ENCODE peak calls at places on chromosomes 6 and 20, in seven cellular contexts. E is NCI-H1694; M is AML-193; L is activated naive CD8-positive, alpha-beta T cell treated with anti-CD3 and anti-CD28 coated beads for 36 hours; U is NCI-H524; I is ACHN; N is HFF-Myc. V is an unnamed sample.

GRCh38 chr6:26305097-26305841 is 59.7 kb upstream of the BTN3A2 start:
- DNase-seq in I (no peak), U (peak; percentile 19), N (peak; percentile 77), L (peak; percentile 65), E (peak; percentile 70), M (peak; percentile 84), V (no peak)

GRCh38 chr6:113182370-113183141 is 674.6 kb upstream of the MARCKS start:
- DNase-seq in N (peak; percentile 80), U (peak; percentile 12), E (no peak), I (peak; percentile 24), M (no peak), L (no peak), V (peak; percentile 6)

GRCh38 chr6:95690328-95690727 is 113.0 kb downstream of the MANEA start:
- DNase-seq in L (no peak), N (no peak), E (no peak), U (no peak), M (no peak), I (peak; percentile 45), V (no peak)

GRCh38 chr6:125834347-125834746 is 43.6 kb downstream of the NCOA7 start:
- DNase-seq in L (no peak), U (no peak), I (no peak), M (no peak), N (no peak), E (no peak), V (no peak)

GRCh38 chr6:70398783-70399730 is 14.3 kb upstream of the FAM135A start:
- DNase-seq in L (no peak), I (peak; percentile 94), M (no peak), E (no peak), U (peak; percentile 9), N (no peak), V (peak; percentile 68)

GRCh38 chr20:61499859-61500258 is 247.8 kb downstream of the CDH4 start:
- DNase-seq in L (no peak), I (no peak), N (no peak), E (no peak), U (no peak), M (no peak), V (no peak)

GRCh38 chr6:52065621-52066020 is 21.8 kb downstream of the PKHD1 start:
- DNase-seq in U (no peak), I (peak; percentile 32), N (no peak), E (no peak), L (no peak), M (no peak), V (no peak)

GRCh38 chr6:107701231-107701630 is 122.9 kb downstream of the SCML4 start:
- DNase-seq in U (no peak), N (no peak), M (no peak), E (no peak), I (no peak), L (no peak), V (no peak)

GRCh38 chr20:2658414-2659354 is 5.3 kb downstream of the IDH3B start:
- DNase-seq in L (peak; percentile 33), E (no peak), U (no peak), N (peak; percentile 52), M (no peak), I (peak; percentile 17), V (peak; percentile 52)

GRCh38 chr6:158837684-158838625 is 18.8 kb upstream of the EZR start:
- DNase-seq in L (no peak), I (no peak), N (no peak), U (no peak), E (no peak), M (no peak), V (no peak)

GRCh38 chr20:35901678-35902544 is 52.4 kb downstream of the SCAND1 start:
- DNase-seq in N (peak; percentile 86), U (peak; percentile 92), E (no peak), M (no peak), L (no peak), I (peak; percentile 62), V (peak; percentile 80)

GRCh38 chr6:149580880-149581279 is 14.7 kb downstream of the GINM1 start:
- DNase-seq in U (no peak), L (no peak), N (no peak), E (no peak), I (no peak), M (no peak), V (no peak)

GRCh38 chr6:169495601-169496000 is 206.2 kb downstream of the WDR27 start:
- DNase-seq in M (no peak), N (no peak), L (no peak), I (no peak), U (no peak), E (no peak), V (no peak)

GRCh38 chr20:63014287-63014686 is 7.5 kb upstream of the BHLHE23 start:
- DNase-seq in M (no peak), E (no peak), I (no peak), N (no peak), L (no peak), U (no peak), V (no peak)

GRCh38 chr6:111642463-111643158 is 36.9 kb upstream of the TRAF3IP2 start:
- DNase-seq in M (peak; percentile 89), U (peak; percentile 40), E (no peak), I (peak; percentile 74), N (peak; percentile 59), L (peak; percentile 26), V (peak; percentile 72)

GRCh38 chr6:52390361-52390727 is 28.4 kb downstream of the PAQR8 start:
- DNase-seq in N (peak; percentile 85), U (no peak), I (peak; percentile 61), M (peak; percentile 68), L (peak; percentile 61), E (no peak), V (no peak)

GRCh38 chr20:35730583-35731468 is 11.2 kb downstream of the RBM39 start:
- DNase-seq in I (no peak), N (no peak), L (no peak), U (no peak), M (no peak), E (no peak), V (no peak)

GRCh38 chr6:21469213-21469612 is 124.3 kb upstream of the SOX4 start:
- DNase-seq in L (no peak), I (no peak), N (no peak), U (no peak), E (no peak), M (no peak), V (no peak)

V was measured in A549.